ENCODE peak calls at places on chromosomes 1 and 21, in five cellular contexts. G, C, Q, Z and V are unnamed samples.
A peak's percentile ranks its signal among the peaks of the same experiment; 100 is the strongest.

GRCh38 chr1:30511563-30512252 is 211.7 kb downstream of the MATN1 start:
- DNase-seq in G (no peak), C (peak; percentile 64), Q (no peak), Z (no peak), V (no peak)

GRCh38 chr1:66831529-66832239 is 30.6 kb upstream of the INSL5 start:
- DNase-seq in G (no peak), C (peak; percentile 10), Q (no peak), Z (no peak), V (no peak)

GRCh38 chr1:25562101-25562927 is 18.9 kb downstream of the LDLRAP1 start:
- DNase-seq in G (peak; percentile 89), C (no peak), Q (no peak), Z (no peak), V (peak; percentile 86)

GRCh38 chr1:229940689-229941088 is 126.3 kb upstream of the GALNT2 start:
- DNase-seq in G (no peak), C (peak; percentile 7), Q (no peak), Z (no peak), V (no peak)

GRCh38 chr1:110084226-110085078 is 14.0 kb upstream of the ALX3 start:
- DNase-seq in G (peak; percentile 59), C (peak; percentile 65), Q (peak; percentile 54), Z (no peak), V (peak; percentile 71)

GRCh38 chr1:234631721-234632125 is 21.7 kb upstream of the IRF2BP2 start:
- DNase-seq in G (no peak), C (peak; percentile 79), Q (no peak), Z (no peak), V (no peak)

GRCh38 chr21:45539046-45539795 is 3.0 kb downstream of the SLC19A1 start:
- DNase-seq in G (no peak), C (no peak), Q (no peak), Z (peak; percentile 1), V (no peak)

GRCh38 chr1:208182880-208183279 is 61.3 kb downstream of the PLXNA2 start:
- DNase-seq in G (no peak), C (no peak), Q (no peak), Z (no peak), V (no peak)

GRCh38 chr1:94072840-94073516 is 48.0 kb downstream of the ABCA4 start:
- DNase-seq in G (no peak), C (no peak), Q (no peak), Z (no peak), V (no peak)

GRCh38 chr1:87329756-87330200 is 1.1 kb downstream of the LMO4 start:
- DNase-seq in G (peak; percentile 52), C (no peak), Q (no peak), Z (no peak), V (peak; percentile 50)

GRCh38 chr1:27144349-27144748 is 10.6 kb downstream of the SLC9A1 start:
- DNase-seq in G (no peak), C (no peak), Q (no peak), Z (no peak), V (no peak)

GRCh38 chr1:79006564-79006963 is at the start of gene ADGRL4:
- DNase-seq in G (no peak), C (peak; percentile 57), Q (peak; percentile 63), Z (no peak), V (no peak)

GRCh38 chr1:41935226-41935625 is 16.5 kb upstream of the HIVEP3 start:
- DNase-seq in G (no peak), C (peak; percentile 86), Q (no peak), Z (no peak), V (no peak)

GRCh38 chr1:240496941-240497340 is 115.0 kb downstream of the GREM2 start:
- DNase-seq in G (no peak), C (no peak), Q (no peak), Z (no peak), V (no peak)

GRCh38 chr1:236558069-236558468 is 34.3 kb downstream of the LGALS8 start:
- DNase-seq in G (no peak), C (no peak), Q (no peak), Z (no peak), V (no peak)

GRCh38 chr1:233993651-233994050 is 89.2 kb downstream of the SLC35F3 start:
- DNase-seq in G (peak; percentile 64), C (no peak), Q (no peak), Z (no peak), V (no peak)

GRCh38 chr1:14945132-14946010 is 208.2 kb upstream of the TMEM51 start:
- DNase-seq in G (no peak), C (peak; percentile 96), Q (peak; percentile 66), Z (peak; percentile 15), V (no peak)

GRCh38 chr1:13826591-13826990 is 126.6 kb downstream of the PRDM2 start:
- DNase-seq in G (no peak), C (no peak), Q (no peak), Z (no peak), V (no peak)

GRCh38 chr1:167435484-167435883 is 82.8 kb downstream of the CD247 start:
- DNase-seq in G (no peak), C (no peak), Q (no peak), Z (no peak), V (no peak)

GRCh38 chr1:3052501-3052900 is 16.5 kb upstream of the PRDM16 start:
- DNase-seq in G (no peak), C (no peak), Q (no peak), Z (no peak), V (no peak)

GRCh38 chr1:117237701-117238413 is 27.1 kb upstream of the VTCN1 start:
- DNase-seq in G (no peak), C (peak; percentile 2), Q (no peak), Z (no peak), V (no peak)

GRCh38 chr1:19096036-19096833 is 113.8 kb downstream of the UBR4 start:
- DNase-seq in G (no peak), C (peak; percentile 9), Q (no peak), Z (no peak), V (no peak)

GRCh38 chr1:63322248-63322943 is at the start of gene FOXD3:
- DNase-seq in G (peak; percentile 71), C (peak; percentile 24), Q (peak; percentile 54), Z (no peak), V (peak; percentile 68)

GRCh38 chr1:188429385-188429784 is 1600.6 kb downstream of the PLA2G4A start:
- DNase-seq in G (no peak), C (no peak), Q (no peak), Z (no peak), V (no peak)

GRCh38 chr1:19429611-19430010 is 55.7 kb downstream of the CAPZB start:
- DNase-seq in G (no peak), C (no peak), Q (no peak), Z (no peak), V (no peak)

GRCh38 chr1:236440373-236440772 is 46.3 kb downstream of the EDARADD start:
- DNase-seq in G (no peak), C (no peak), Q (no peak), Z (no peak), V (no peak)

GRCh38 chr1:16521288-16521583 is 7.2 kb upstream of the RNU1-1 start:
- DNase-seq in G (no peak), C (no peak), Q (no peak), Z (no peak), V (no peak)

GRCh38 chr1:1284370-1285101 is 4.3 kb downstream of the SCNN1D start:
- DNase-seq in G (no peak), C (no peak), Q (peak; percentile 20), Z (no peak), V (no peak)

GRCh38 chr1:208302702-208303101 is 58.5 kb upstream of the PLXNA2 start:
- DNase-seq in G (no peak), C (no peak), Q (no peak), Z (no peak), V (no peak)

GRCh38 chr1:18945401-18945849 is 11.1 kb downstream of the IFFO2 start:
- DNase-seq in G (no peak), C (peak; percentile 57), Q (peak; percentile 62), Z (no peak), V (no peak)

GRCh38 chr1:30743584-30744059 is 14.0 kb downstream of the LAPTM5 start:
- DNase-seq in G (peak; percentile 93), C (no peak), Q (no peak), Z (no peak), V (peak; percentile 78)

GRCh38 chr1:166391677-166392076 is 224.9 kb upstream of the FAM78B start:
- DNase-seq in G (no peak), C (no peak), Q (no peak), Z (no peak), V (no peak)

GRCh38 chr1:218347316-218347712 is 2.2 kb downstream of the TGFB2 start:
- DNase-seq in G (no peak), C (no peak), Q (no peak), Z (no peak), V (no peak)

GRCh38 chr1:48039088-48040049 is 42.2 kb upstream of the TRABD2B start:
- DNase-seq in G (peak; percentile 16), C (no peak), Q (peak; percentile 39), Z (no peak), V (peak; percentile 28)

GRCh38 chr1:222792744-222793143 is 22.1 kb upstream of the DISP1 start:
- DNase-seq in G (no peak), C (peak; percentile 18), Q (no peak), Z (no peak), V (peak; percentile 44)

GRCh38 chr1:186987065-186987464 is 158.3 kb downstream of the PLA2G4A start:
- DNase-seq in G (no peak), C (no peak), Q (no peak), Z (no peak), V (no peak)

GRCh38 chr1:186984959-186985358 is 156.2 kb downstream of the PLA2G4A start:
- DNase-seq in G (no peak), C (no peak), Q (no peak), Z (no peak), V (no peak)

GRCh38 chr1:186985889-186986491 is 157.2 kb downstream of the PLA2G4A start:
- DNase-seq in G (peak; percentile 62), C (peak; percentile 56), Q (no peak), Z (no peak), V (peak; percentile 42)

GRCh38 chr1:186983327-186983726 is 154.6 kb downstream of the PLA2G4A start:
- DNase-seq in G (no peak), C (no peak), Q (no peak), Z (no peak), V (no peak)

GRCh38 chr1:186987769-186988168 is 159.0 kb downstream of the PLA2G4A start:
- DNase-seq in G (no peak), C (no peak), Q (no peak), Z (no peak), V (no peak)
- TF ChIP-seq CTCF in G (no peak), C (peak; percentile 27), Q (no peak), Z (no peak), V (no peak)

DNA sequence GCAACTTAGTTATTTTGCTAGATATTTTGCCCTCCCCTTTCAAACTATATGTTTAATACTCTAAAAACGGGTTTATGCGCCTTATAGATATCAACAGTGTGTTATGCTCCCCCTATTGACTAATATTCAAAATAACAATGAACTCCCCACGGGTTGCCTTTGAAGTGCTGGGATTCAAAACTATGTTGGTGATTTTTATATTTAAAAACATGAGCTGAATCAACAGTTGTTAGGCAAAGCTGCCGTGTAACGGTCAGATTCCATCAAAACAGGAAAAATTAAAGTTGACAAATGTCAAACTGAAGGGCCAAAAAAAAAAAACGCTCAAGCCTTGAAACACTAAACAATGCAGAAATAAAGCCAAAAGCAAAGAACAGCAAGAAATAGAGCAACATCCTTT is 2.5 kb downstream of the TGFBR3 start:
- DNase-seq in G (peak; percentile 39), C (peak; percentile 52), Q (no peak), Z (no peak), V (peak; percentile 66)
- TF ChIP-seq CTCF in G (peak; percentile 36), C (peak; percentile 67), Q (peak; percentile 50), Z (no peak), V (peak; percentile 61)

GRCh38 chr1:183711691-183712401 is 58.7 kb upstream of the APOBEC4 start:
- DNase-seq in G (no peak), C (peak; percentile 87), Q (peak; percentile 56), Z (no peak), V (no peak)
- TF ChIP-seq CTCF in G (no peak), C (peak; percentile 33), Q (no peak), Z (no peak), V (no peak)

GRCh38 chr1:173714759-173715537 is at the start of gene KLHL20:
- DNase-seq in G (peak; percentile 95), C (peak; percentile 90), Q (peak; percentile 83), Z (peak; percentile 21), V (peak; percentile 79)
- TF ChIP-seq CTCF in G (no peak), C (no peak), Q (no peak), Z (no peak), V (peak; percentile 9)